ENCODE peak calls at places on chromosomes 4 and X, in five cellular contexts. D is activated CD8-positive, alpha-beta memory T cell treated with anti-CD3 and anti-CD28 coated beads, Interleukin-2, amount 50 U/mL, for 4 hours; B is posterior vena cava; V is fibroblast of the aortic adventitia; C is endothelial cell. E is an unnamed sample.

GRCh38 chr4:90198086-90198847 is 71.1 kb downstream of the CCSER1 start:
- DNase-seq in D (no peak), B (no peak), V (no peak), C (no peak), E (no peak)

GRCh38 chrX:6313356-6313755 is 84.7 kb upstream of the NLGN4X start:
- DNase-seq in D (no peak), B (no peak), V (no peak), C (no peak), E (no peak)

GRCh38 chrX:133482345-133483041 is 67.2 kb upstream of the GPC4 start:
- DNase-seq in D (no peak), B (no peak), V (peak), C (no peak), E (no peak)

GRCh38 chrX:13180807-13181206 is 136.4 kb upstream of the FAM9C start:
- DNase-seq in D (no peak), B (no peak), V (peak), C (no peak), E (no peak)

GRCh38 chr4:187175197-187175596 is 451.5 kb upstream of the FAT1 start:
- DNase-seq in D (no peak), B (no peak), V (no peak), C (no peak), E (no peak)

GRCh38 chrX:24301806-24302205 is 12.1 kb downstream of the SUPT20HL2 start:
- DNase-seq in D (no peak), B (no peak), V (no peak), C (no peak), E (no peak)

GRCh38 chrX:96713303-96713702 is 28.7 kb downstream of the DIAPH2 start:
- DNase-seq in D (no peak), B (no peak), V (no peak), C (no peak), E (no peak)

GRCh38 chr4:167903291-167903721 is 189.0 kb upstream of the ANXA10 start:
- DNase-seq in D (no peak), B (no peak), V (peak), C (no peak), E (no peak)

GRCh38 chrX:153969904-153970397 is 1.7 kb downstream of the HCFC1 start:
- DNase-seq in D (no peak), B (peak), V (peak), C (no peak), E (no peak)

GRCh38 chr4:15755321-15755750 is 22.8 kb upstream of the CD38 start:
- DNase-seq in D (peak), B (no peak), V (peak), C (no peak), E (no peak)

GRCh38 chr4:124940387-124940786 is 227.9 kb upstream of the ANKRD50 start:
- DNase-seq in D (no peak), B (no peak), V (peak), C (no peak), E (no peak)

GRCh38 chr4:152682143-152682542 is 2.3 kb upstream of the TMEM154 start:
- DNase-seq in D (no peak), B (no peak), V (no peak), C (no peak), E (no peak)

GRCh38 chr4:110418641-110419040 is 57.3 kb upstream of the ENPEP start:
- DNase-seq in D (no peak), B (no peak), V (no peak), C (no peak), E (no peak)

GRCh38 chr4:163164591-163164990 is 2.1 kb downstream of the NAF1 start:
- DNase-seq in D (no peak), B (no peak), V (peak), C (no peak), E (no peak)

GRCh38 chr4:113406723-113407016 is 354.9 kb downstream of the CAMK2D start:
- DNase-seq in D (no peak), B (no peak), V (no peak), C (no peak), E (no peak)

GRCh38 chr4:141311805-141312204 is 91.1 kb downstream of the ZNF330 start:
- DNase-seq in D (no peak), B (no peak), V (no peak), C (no peak), E (no peak)

GRCh38 chr4:53196195-53196641 is 169.6 kb downstream of the SCFD2 start:
- DNase-seq in D (no peak), B (no peak), V (peak), C (no peak), E (no peak)

GRCh38 chr4:10611673-10612072 is 72.9 kb downstream of the CLNK start:
- DNase-seq in D (no peak), B (no peak), V (peak), C (peak), E (no peak)

GRCh38 chr4:104677122-104677521 is 182.4 kb upstream of the CXXC4 start:
- DNase-seq in D (no peak), B (no peak), V (no peak), C (no peak), E (peak)

GRCh38 chrX:23811135-23811781 is 28.3 kb downstream of the SAT1 start:
- DNase-seq in D (no peak), B (no peak), V (peak), C (no peak), E (no peak)

GRCh38 chr4:6549445-6549844 is 25.5 kb upstream of the MAN2B2 start:
- DNase-seq in D (no peak), B (no peak), V (no peak), C (no peak), E (no peak)

GRCh38 chrX:45711231-45711630 is 510.6 kb upstream of the DIPK2B start:
- DNase-seq in D (no peak), B (no peak), V (no peak), C (no peak), E (no peak)

GRCh38 chrX:30593435-30594200 is 16.1 kb upstream of the TASL start:
- DNase-seq in D (no peak), B (no peak), V (no peak), C (no peak), E (no peak)